ENCODE peak calls at places on chromosomes 11 and 22, in five cellular contexts. One of them, this sample, is unnamed.

GRCh38 chr22:44261861-44262595 is 50.7 kb downstream of the SHISAL1 start:
- DNase-seq in stimulated activated CD8-positive, alpha-beta memory T cell treated with anti-CD3 and anti-CD28 coated beads, Interleukin-15, amount 100 ng/mL, for 1 hour: no peak
- DNase-seq in NCI-H1694 treated with DMSO at 0.1 percent for 48 hours: peak
- DNase-seq in mesendoderm: no peak
- DNase-seq in astrocyte of the spinal cord: no peak
- DNase-seq in this sample: no peak

GRCh38 chr22:37741312-37741795 is 44.5 kb downstream of the TRIOBP start:
- DNase-seq in stimulated activated CD8-positive, alpha-beta memory T cell treated with anti-CD3 and anti-CD28 coated beads, Interleukin-15, amount 100 ng/mL, for 1 hour: no peak
- DNase-seq in NCI-H1694 treated with DMSO at 0.1 percent for 48 hours: no peak
- DNase-seq in mesendoderm: peak
- DNase-seq in astrocyte of the spinal cord: peak
- DNase-seq in this sample: no peak

GRCh38 chr11:10428453-10428852 is 26.6 kb upstream of the AMPD3 start:
- DNase-seq in stimulated activated CD8-positive, alpha-beta memory T cell treated with anti-CD3 and anti-CD28 coated beads, Interleukin-15, amount 100 ng/mL, for 1 hour: no peak
- DNase-seq in NCI-H1694 treated with DMSO at 0.1 percent for 48 hours: no peak
- DNase-seq in mesendoderm: peak
- DNase-seq in astrocyte of the spinal cord: no peak
- DNase-seq in this sample: no peak

GRCh38 chr11:103901656-103902055 is 134.8 kb upstream of the DDI1 start:
- DNase-seq in stimulated activated CD8-positive, alpha-beta memory T cell treated with anti-CD3 and anti-CD28 coated beads, Interleukin-15, amount 100 ng/mL, for 1 hour: no peak
- DNase-seq in NCI-H1694 treated with DMSO at 0.1 percent for 48 hours: no peak
- DNase-seq in mesendoderm: no peak
- DNase-seq in astrocyte of the spinal cord: no peak
- DNase-seq in this sample: no peak

GRCh38 chr11:16815047-16815767 is 76.8 kb downstream of the C11orf58 start:
- DNase-seq in stimulated activated CD8-positive, alpha-beta memory T cell treated with anti-CD3 and anti-CD28 coated beads, Interleukin-15, amount 100 ng/mL, for 1 hour: no peak
- DNase-seq in NCI-H1694 treated with DMSO at 0.1 percent for 48 hours: no peak
- DNase-seq in mesendoderm: no peak
- DNase-seq in astrocyte of the spinal cord: peak
- DNase-seq in this sample: no peak

GRCh38 chr11:30504468-30504867 is 81.7 kb downstream of the MPPED2 start:
- DNase-seq in stimulated activated CD8-positive, alpha-beta memory T cell treated with anti-CD3 and anti-CD28 coated beads, Interleukin-15, amount 100 ng/mL, for 1 hour: no peak
- DNase-seq in NCI-H1694 treated with DMSO at 0.1 percent for 48 hours: no peak
- DNase-seq in mesendoderm: no peak
- DNase-seq in astrocyte of the spinal cord: no peak
- DNase-seq in this sample: no peak

GRCh38 chr11:129247129-129247528 is 55.0 kb upstream of the ARHGAP32 start:
- DNase-seq in stimulated activated CD8-positive, alpha-beta memory T cell treated with anti-CD3 and anti-CD28 coated beads, Interleukin-15, amount 100 ng/mL, for 1 hour: no peak
- DNase-seq in NCI-H1694 treated with DMSO at 0.1 percent for 48 hours: no peak
- DNase-seq in mesendoderm: no peak
- DNase-seq in astrocyte of the spinal cord: no peak
- DNase-seq in this sample: no peak

GRCh38 chr11:126465573-126466287 is 110.2 kb downstream of the ST3GAL4 start:
- DNase-seq in stimulated activated CD8-positive, alpha-beta memory T cell treated with anti-CD3 and anti-CD28 coated beads, Interleukin-15, amount 100 ng/mL, for 1 hour: no peak
- DNase-seq in NCI-H1694 treated with DMSO at 0.1 percent for 48 hours: peak
- DNase-seq in mesendoderm: no peak
- DNase-seq in astrocyte of the spinal cord: no peak
- DNase-seq in this sample: no peak

GRCh38 chr11:75383246-75383645 is 16.1 kb upstream of the RPS3 start:
- DNase-seq in stimulated activated CD8-positive, alpha-beta memory T cell treated with anti-CD3 and anti-CD28 coated beads, Interleukin-15, amount 100 ng/mL, for 1 hour: no peak
- DNase-seq in NCI-H1694 treated with DMSO at 0.1 percent for 48 hours: no peak
- DNase-seq in mesendoderm: peak
- DNase-seq in astrocyte of the spinal cord: no peak
- DNase-seq in this sample: peak

GRCh38 chr11:101345891-101346290 is 216.3 kb upstream of the PGR start:
- DNase-seq in stimulated activated CD8-positive, alpha-beta memory T cell treated with anti-CD3 and anti-CD28 coated beads, Interleukin-15, amount 100 ng/mL, for 1 hour: no peak
- DNase-seq in NCI-H1694 treated with DMSO at 0.1 percent for 48 hours: no peak
- DNase-seq in mesendoderm: no peak
- DNase-seq in astrocyte of the spinal cord: no peak
- DNase-seq in this sample: no peak

GRCh38 chr11:129922674-129923073 is 27.3 kb upstream of the NFRKB start:
- DNase-seq in stimulated activated CD8-positive, alpha-beta memory T cell treated with anti-CD3 and anti-CD28 coated beads, Interleukin-15, amount 100 ng/mL, for 1 hour: no peak
- DNase-seq in NCI-H1694 treated with DMSO at 0.1 percent for 48 hours: no peak
- DNase-seq in mesendoderm: peak
- DNase-seq in astrocyte of the spinal cord: no peak
- DNase-seq in this sample: no peak

GRCh38 chr11:126537492-126537891 is 182.0 kb downstream of the ST3GAL4 start:
- DNase-seq in stimulated activated CD8-positive, alpha-beta memory T cell treated with anti-CD3 and anti-CD28 coated beads, Interleukin-15, amount 100 ng/mL, for 1 hour: no peak
- DNase-seq in NCI-H1694 treated with DMSO at 0.1 percent for 48 hours: no peak
- DNase-seq in mesendoderm: no peak
- DNase-seq in astrocyte of the spinal cord: no peak
- DNase-seq in this sample: no peak

GRCh38 chr11:111379500-111380136 is 543 bp upstream of the POU2AF1 start:
- DNase-seq in stimulated activated CD8-positive, alpha-beta memory T cell treated with anti-CD3 and anti-CD28 coated beads, Interleukin-15, amount 100 ng/mL, for 1 hour: no peak
- DNase-seq in NCI-H1694 treated with DMSO at 0.1 percent for 48 hours: no peak
- DNase-seq in mesendoderm: no peak
- DNase-seq in astrocyte of the spinal cord: no peak
- DNase-seq in this sample: no peak

GRCh38 chr11:130131957-130132850 is 27.4 kb upstream of the ST14 start:
- DNase-seq in stimulated activated CD8-positive, alpha-beta memory T cell treated with anti-CD3 and anti-CD28 coated beads, Interleukin-15, amount 100 ng/mL, for 1 hour: peak
- DNase-seq in NCI-H1694 treated with DMSO at 0.1 percent for 48 hours: peak
- DNase-seq in mesendoderm: peak
- DNase-seq in astrocyte of the spinal cord: peak
- DNase-seq in this sample: peak

GRCh38 chr11:62694455-62695167 is 5.3 kb upstream of the LRRN4CL start:
- DNase-seq in stimulated activated CD8-positive, alpha-beta memory T cell treated with anti-CD3 and anti-CD28 coated beads, Interleukin-15, amount 100 ng/mL, for 1 hour: peak
- DNase-seq in NCI-H1694 treated with DMSO at 0.1 percent for 48 hours: peak
- DNase-seq in mesendoderm: peak
- DNase-seq in astrocyte of the spinal cord: peak
- DNase-seq in this sample: peak

GRCh38 chr11:119774180-119774763 is 45.3 kb upstream of the NECTIN1 start:
- DNase-seq in stimulated activated CD8-positive, alpha-beta memory T cell treated with anti-CD3 and anti-CD28 coated beads, Interleukin-15, amount 100 ng/mL, for 1 hour: no peak
- DNase-seq in NCI-H1694 treated with DMSO at 0.1 percent for 48 hours: no peak
- DNase-seq in mesendoderm: peak
- DNase-seq in astrocyte of the spinal cord: no peak
- DNase-seq in this sample: no peak

GRCh38 chr11:70467196-70468085 is 69.1 kb downstream of the CTTN start:
- DNase-seq in stimulated activated CD8-positive, alpha-beta memory T cell treated with anti-CD3 and anti-CD28 coated beads, Interleukin-15, amount 100 ng/mL, for 1 hour: no peak
- DNase-seq in NCI-H1694 treated with DMSO at 0.1 percent for 48 hours: peak
- DNase-seq in mesendoderm: peak
- DNase-seq in astrocyte of the spinal cord: peak
- DNase-seq in this sample: no peak

GRCh38 chr22:26990503-26991189 is 333.3 kb downstream of the MIAT start:
- DNase-seq in stimulated activated CD8-positive, alpha-beta memory T cell treated with anti-CD3 and anti-CD28 coated beads, Interleukin-15, amount 100 ng/mL, for 1 hour: no peak
- DNase-seq in NCI-H1694 treated with DMSO at 0.1 percent for 48 hours: no peak
- DNase-seq in mesendoderm: no peak
- DNase-seq in astrocyte of the spinal cord: no peak
- DNase-seq in this sample: no peak

GRCh38 chr11:37092487-37092886 is 494.5 kb upstream of the RAG2 start:
- DNase-seq in stimulated activated CD8-positive, alpha-beta memory T cell treated with anti-CD3 and anti-CD28 coated beads, Interleukin-15, amount 100 ng/mL, for 1 hour: no peak
- DNase-seq in NCI-H1694 treated with DMSO at 0.1 percent for 48 hours: no peak
- DNase-seq in mesendoderm: no peak
- DNase-seq in astrocyte of the spinal cord: no peak
- DNase-seq in this sample: no peak

GRCh38 chr11:96376796-96377195 is 12.9 kb downstream of the CCDC82 start:
- DNase-seq in stimulated activated CD8-positive, alpha-beta memory T cell treated with anti-CD3 and anti-CD28 coated beads, Interleukin-15, amount 100 ng/mL, for 1 hour: no peak
- DNase-seq in NCI-H1694 treated with DMSO at 0.1 percent for 48 hours: no peak
- DNase-seq in mesendoderm: no peak
- DNase-seq in astrocyte of the spinal cord: no peak
- DNase-seq in this sample: no peak

This sample was measured in activated T-helper 1 cell treated with anti-CD3 and anti-CD28 coated beads, Interleukin-2, amount 50 U/mL, for 16 hours.